ENCODE peak calls at places on chromosomes 12 and 14, in nine cellular contexts. O is AG09309, X is choroid plexus epithelial cell, G is foreskin fibroblast, I is neural crest cell, A is Panc1, L is endothelial cell, C is mucosa of descending colon, V is adrenal gland. Y is an unnamed sample.

GRCh38 chr14:104085032-104085888 is at the start of gene ASPG:
- DNase-seq in O (no peak), X (no peak), G (no peak), I (no peak), A (no peak), L (peak), C (peak), V (no peak), Y (no peak)

GRCh38 chr12:53115112-53115890 is 12.0 kb downstream of the SOAT2 start:
- DNase-seq in O (no peak), X (no peak), G (no peak), I (no peak), A (no peak), L (no peak), C (no peak), V (no peak), Y (no peak)

GRCh38 chr12:51879102-51879501 is 8.8 kb upstream of the ANKRD33 start:
- DNase-seq in O (no peak), X (no peak), G (no peak), I (no peak), A (no peak), L (no peak), C (no peak), V (no peak), Y (no peak)

GRCh38 chr12:56257491-56258067 is 605 bp downstream of the ANKRD52 start:
- DNase-seq in O (no peak), X (peak), G (no peak), I (peak), A (no peak), L (peak), C (peak), V (no peak), Y (peak)

GRCh38 chr12:118880745-118881144 is 100.6 kb upstream of the SRRM4 start:
- DNase-seq in O (no peak), X (no peak), G (no peak), I (peak), A (no peak), L (no peak), C (no peak), V (no peak), Y (no peak)

GRCh38 chr14:60665178-60665555 is 15.9 kb upstream of the SIX1 start:
- DNase-seq in O (no peak), X (no peak), G (no peak), I (no peak), A (no peak), L (no peak), C (no peak), V (no peak), Y (no peak)

GRCh38 chr12:64232201-64232600 is 10.1 kb upstream of the KICS2 start:
- DNase-seq in O (no peak), X (no peak), G (no peak), I (no peak), A (no peak), L (no peak), C (no peak), V (no peak), Y (no peak)

GRCh38 chr14:89013098-89013504 is 188.7 kb downstream of the TTC8 start:
- DNase-seq in O (no peak), X (peak), G (peak), I (no peak), A (peak), L (no peak), C (peak), V (no peak), Y (peak)

GRCh38 chr12:29282452-29282851 is 98.5 kb downstream of the ERGIC2 start:
- DNase-seq in O (no peak), X (no peak), G (no peak), I (no peak), A (no peak), L (no peak), C (no peak), V (no peak), Y (no peak)

GRCh38 chr14:54692261-54692861 is 125.4 kb downstream of the SAMD4A start:
- DNase-seq in O (no peak), X (peak), G (no peak), I (no peak), A (no peak), L (no peak), C (no peak), V (no peak), Y (no peak)

GRCh38 chr12:104182144-104182543 is 33.4 kb upstream of the TXNRD1 start:
- DNase-seq in O (peak), X (peak), G (peak), I (no peak), A (no peak), L (no peak), C (peak), V (peak), Y (peak)

GRCh38 chr14:57979376-57980048 is 113.6 kb upstream of the SLC35F4 start:
- DNase-seq in O (no peak), X (no peak), G (no peak), I (no peak), A (no peak), L (no peak), C (no peak), V (no peak), Y (no peak)

GRCh38 chr14:94112513-94113060 is 2.1 kb downstream of the IFI27 start:
- DNase-seq in O (no peak), X (no peak), G (no peak), I (no peak), A (no peak), L (no peak), C (peak), V (peak), Y (no peak)

GRCh38 chr14:30966415-30967363 is 58.8 kb upstream of the AP4S1 start:
- DNase-seq in O (no peak), X (peak), G (no peak), I (no peak), A (no peak), L (no peak), C (no peak), V (no peak), Y (peak)

GRCh38 chr12:57240069-57240921 is 10.7 kb downstream of the STAC3 start:
- DNase-seq in O (no peak), X (peak), G (peak), I (no peak), A (no peak), L (no peak), C (peak), V (no peak), Y (peak)

GRCh38 chr12:109388167-109388563 is 40.5 kb downstream of the MYO1H start:
- DNase-seq in O (no peak), X (no peak), G (no peak), I (no peak), A (no peak), L (no peak), C (no peak), V (no peak), Y (no peak)

GRCh38 chr14:61103541-61104339 is 122.7 kb downstream of the SLC38A6 start:
- DNase-seq in O (peak), X (peak), G (peak), I (no peak), A (peak), L (no peak), C (peak), V (peak), Y (peak)

GRCh38 chr12:124411953-124412645 is 117.2 kb downstream of the RFLNA start:
- DNase-seq in O (no peak), X (no peak), G (no peak), I (no peak), A (no peak), L (no peak), C (no peak), V (no peak), Y (no peak)

GRCh38 chr12:65825573-65826512 is 1.6 kb downstream of the HMGA2 start:
- DNase-seq in O (no peak), X (peak), G (no peak), I (peak), A (no peak), L (peak), C (peak), V (no peak), Y (peak)

GRCh38 chr14:36646664-36647416 is 14.8 kb upstream of the PAX9 start:
- DNase-seq in O (no peak), X (no peak), G (no peak), I (no peak), A (no peak), L (peak), C (no peak), V (no peak), Y (no peak)

GRCh38 chr12:108980831-108981618 is 39.8 kb downstream of the SVOP start:
- DNase-seq in O (peak), X (peak), G (peak), I (no peak), A (no peak), L (no peak), C (no peak), V (no peak), Y (no peak)

GRCh38 chr14:33943484-33943883 is 7.4 kb downstream of the EGLN3 start:
- DNase-seq in O (no peak), X (no peak), G (no peak), I (no peak), A (no peak), L (no peak), C (peak), V (no peak), Y (no peak)

GRCh38 chr12:114451657-114452056 is 45.7 kb upstream of the TBX5 start:
- DNase-seq in O (no peak), X (no peak), G (no peak), I (no peak), A (no peak), L (no peak), C (no peak), V (no peak), Y (no peak)

GRCh38 chr14:96126339-96126770 is 78.3 kb upstream of the BDKRB2 start:
- DNase-seq in O (no peak), X (peak), G (no peak), I (no peak), A (no peak), L (peak), C (no peak), V (no peak), Y (no peak)

GRCh38 chr12:88167384-88167783 is 25.3 kb downstream of the TMTC3 start:
- DNase-seq in O (no peak), X (no peak), G (no peak), I (no peak), A (no peak), L (no peak), C (no peak), V (no peak), Y (no peak)

GRCh38 chr14:74697543-74697942 is 15.3 kb downstream of the AREL1 start:
- DNase-seq in O (peak), X (peak), G (peak), I (no peak), A (no peak), L (no peak), C (no peak), V (no peak), Y (no peak)

GRCh38 chr12:122021193-122021821 is 377 bp upstream of the BCL7A start:
- DNase-seq in O (no peak), X (peak), G (no peak), I (peak), A (no peak), L (peak), C (no peak), V (no peak), Y (peak)

GRCh38 chr12:131049002-131049401 is 95.3 kb downstream of the ADGRD1 start:
- DNase-seq in O (no peak), X (no peak), G (no peak), I (no peak), A (no peak), L (no peak), C (no peak), V (no peak), Y (no peak)

GRCh38 chr14:38549549-38549948 is 293.7 kb upstream of the CLEC14A start:
- DNase-seq in O (no peak), X (no peak), G (no peak), I (no peak), A (no peak), L (no peak), C (no peak), V (no peak), Y (no peak)

GRCh38 chr12:76719171-76719631 is 44.7 kb upstream of the ZDHHC17 start:
- DNase-seq in O (peak), X (peak), G (peak), I (no peak), A (no peak), L (no peak), C (no peak), V (no peak), Y (peak)

GRCh38 chr14:98819132-98819866 is 452.7 kb downstream of the BCL11B start:
- DNase-seq in O (no peak), X (no peak), G (no peak), I (no peak), A (no peak), L (no peak), C (no peak), V (no peak), Y (no peak)

GRCh38 chr14:94046696-94047250 is 20.6 kb downstream of the OTUB2 start:
- DNase-seq in O (no peak), X (no peak), G (no peak), I (no peak), A (no peak), L (no peak), C (no peak), V (no peak), Y (no peak)

GRCh38 chr12:113149361-113150150 is at the start of gene CFAP73:
- DNase-seq in O (peak), X (peak), G (peak), I (peak), A (no peak), L (peak), C (peak), V (peak), Y (peak)

GRCh38 chr12:5114436-5114835 is 70.8 kb downstream of the KCNA5 start:
- DNase-seq in O (no peak), X (peak), G (no peak), I (no peak), A (no peak), L (no peak), C (no peak), V (no peak), Y (no peak)

GRCh38 chr12:124359671-124360581 is 65.0 kb downstream of the RFLNA start:
- DNase-seq in O (no peak), X (peak), G (no peak), I (no peak), A (no peak), L (no peak), C (peak), V (peak), Y (no peak)

GRCh38 chr12:58453306-58453705 is 467.0 kb downstream of the LRIG3 start:
- DNase-seq in O (no peak), X (no peak), G (no peak), I (no peak), A (no peak), L (no peak), C (no peak), V (no peak), Y (no peak)

GRCh38 chr14:100832311-100832960 is 6.5 kb downstream of the MEG3 start:
- DNase-seq in O (no peak), X (no peak), G (no peak), I (no peak), A (no peak), L (no peak), C (no peak), V (no peak), Y (no peak)

GRCh38 chr14:23632461-23633159 is 3.6 kb upstream of the DHRS2 start:
- DNase-seq in O (no peak), X (no peak), G (no peak), I (no peak), A (no peak), L (no peak), C (no peak), V (no peak), Y (no peak)

GRCh38 chr14:23631702-23632460 is 4.3 kb upstream of the DHRS2 start:
- DNase-seq in O (peak), X (peak), G (peak), I (peak), A (peak), L (peak), C (peak), V (peak), Y (peak)

GRCh38 chr14:23631234-23631633 is 4.9 kb upstream of the DHRS2 start:
- DNase-seq in O (no peak), X (no peak), G (no peak), I (no peak), A (no peak), L (no peak), C (no peak), V (no peak), Y (no peak)

GRCh38 chr14:23630687-23631086 is 5.5 kb upstream of the DHRS2 start:
- DNase-seq in O (no peak), X (no peak), G (no peak), I (no peak), A (no peak), L (no peak), C (no peak), V (no peak), Y (no peak)

DNA sequence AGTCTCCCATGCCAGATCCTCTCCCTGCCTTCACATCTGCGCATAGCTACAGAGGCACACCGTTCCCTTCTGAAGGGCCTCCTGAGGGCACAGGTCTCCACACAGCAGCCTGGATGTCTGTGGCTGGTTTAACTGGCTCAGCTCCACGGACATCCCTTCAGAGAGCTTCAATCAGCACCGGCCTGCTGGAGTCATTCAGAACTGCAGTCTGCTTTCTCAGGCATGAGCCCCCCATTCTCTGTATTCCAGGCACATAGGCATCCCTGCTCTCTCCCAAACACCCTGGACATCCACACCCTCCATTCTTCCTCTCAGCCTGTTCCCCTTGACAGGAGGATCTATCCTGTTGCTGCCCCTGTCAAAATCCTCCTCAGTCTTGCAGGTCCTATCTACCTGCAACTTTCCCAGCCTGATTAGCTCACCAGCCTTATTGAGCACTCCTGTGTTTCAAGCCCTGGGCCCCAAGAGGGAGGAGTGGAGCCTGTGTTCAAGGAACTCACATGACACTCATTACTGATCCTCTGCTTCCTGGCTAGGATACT is 2.9 kb upstream of the DHRS2 start:
- DNase-seq in O (no peak), X (peak), G (no peak), I (no peak), A (no peak), L (peak), C (no peak), V (no peak), Y (no peak)
- TF ChIP-seq CTCF in O (no peak), X (peak), G (no peak), I (peak), A (no peak), L (peak), C (no peak), V (no peak), Y (no peak)

DNA sequence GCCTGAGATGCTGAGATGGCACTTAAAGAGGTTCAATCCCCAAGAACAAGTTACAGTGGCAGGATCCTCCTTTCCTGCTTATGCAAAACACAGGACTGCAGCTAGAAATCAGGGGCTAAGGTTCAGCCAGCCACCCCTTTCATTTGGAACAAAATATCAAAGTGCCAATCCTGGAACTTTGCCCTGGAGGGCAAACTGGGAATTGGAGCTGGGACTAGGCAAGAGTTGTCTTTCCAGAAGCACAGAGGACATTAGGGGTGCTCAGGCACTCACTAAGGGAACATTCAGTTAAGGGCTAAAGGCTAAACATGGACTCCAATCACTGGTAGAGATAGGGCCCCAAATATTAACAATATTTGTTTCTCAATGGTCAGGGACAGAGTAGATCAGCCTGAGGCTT is 237.2 kb downstream of the EMP1 start:
- DNase-seq in O (no peak), X (no peak), G (no peak), I (no peak), A (no peak), L (no peak), C (no peak), V (no peak), Y (no peak)
- TF ChIP-seq CTCF in O (no peak), X (no peak), G (no peak), I (peak), A (no peak), L (no peak), C (no peak), V (no peak), Y (no peak)

DNA sequence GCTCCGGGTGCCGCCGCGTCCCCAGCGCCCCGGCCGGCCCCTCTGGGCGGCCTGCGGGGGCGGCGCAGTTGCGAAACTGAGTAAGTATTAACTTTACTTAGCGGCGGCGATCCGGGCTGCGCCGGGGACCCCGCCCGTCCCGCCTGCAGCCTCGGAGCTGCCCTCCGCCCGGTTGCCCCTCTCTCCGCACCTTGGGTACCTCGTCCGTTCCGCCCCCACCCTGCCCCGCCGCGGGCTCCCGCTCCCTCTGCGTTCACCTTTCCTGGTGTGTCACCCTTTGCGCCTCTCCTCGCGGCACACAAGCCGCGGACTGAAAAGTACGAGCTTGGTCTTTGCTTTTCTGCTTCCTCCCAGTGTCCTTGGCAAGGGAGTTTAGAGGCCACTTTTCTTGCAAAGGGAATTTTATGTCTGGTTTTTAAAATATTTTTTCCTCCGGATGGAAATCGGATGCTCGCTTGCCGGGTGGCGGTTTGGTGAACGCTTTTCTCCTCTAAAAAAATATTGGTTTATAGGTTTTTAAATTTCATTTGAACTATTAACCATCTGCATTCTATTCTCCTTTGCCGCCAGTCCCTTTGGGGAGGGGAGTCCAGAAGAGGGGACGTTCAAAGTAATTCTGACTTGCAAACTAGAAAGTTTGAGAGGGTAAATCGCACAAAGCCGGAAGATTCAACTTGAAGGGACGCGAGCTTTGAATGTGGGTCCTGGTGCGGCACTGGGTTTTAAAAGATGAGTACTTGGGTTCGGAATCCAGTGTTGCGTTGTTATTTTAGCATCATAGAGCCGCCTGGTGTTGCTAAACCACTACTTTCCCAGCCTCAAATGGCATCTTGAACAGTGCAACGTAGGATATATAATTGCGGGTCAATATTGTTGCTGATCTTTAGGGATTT is 833 bp downstream of the RASSF8 start:
- DNase-seq in O (peak), X (peak), G (peak), I (peak), A (no peak), L (peak), C (peak), V (peak), Y (peak)
- TF ChIP-seq CTCF in O (peak), X (peak), G (no peak), I (no peak), A (no peak), L (no peak), C (no peak), V (no peak), Y (no peak)

GRCh38 chr12:95858451-95859343 is at the start of gene SNRPF:
- DNase-seq in O (peak), X (peak), G (peak), I (peak), A (peak), L (peak), C (peak), V (peak), Y (peak)
- TF ChIP-seq CTCF in O (no peak), X (peak), G (peak), I (peak), A (peak), L (no peak), C (no peak), V (no peak), Y (no peak)

Y was measured in MCF 10A.